ENCODE peak calls at places on chromosomes 3 and 15, in four cellular contexts. One of them, this sample, is unnamed.

GRCh38 chr15:89998141-89998661 is 2.9 kb upstream of the ZNF710 start:
- DNase-seq in activated CD8-positive, alpha-beta memory T cell treated with anti-CD3 and anti-CD28 coated beads, Interleukin-2, amount 10 ng/mL, durations not matched to agents 7 days and 5 days: no peak
- DNase-seq in iris pigment epithelial cell: peak; percentile 72
- DNase-seq in activated T-helper 1 cell treated with anti-CD3 and anti-CD28 coated beads, Interleukin-12 subunit alpha, Interleukin-12 subunit beta, Interleukin-2, Interleukin-4 antibody, amounts not matched to agents 30 ng/mL and 10 ng/mL and 1 ng/mL, durations not matched to agents 14 hours and 24 hours and 36 hours: no peak
- DNase-seq in this sample: no peak

GRCh38 chr3:190626951-190627620 is 113.2 kb downstream of the IL1RAP start:
- DNase-seq in iris pigment epithelial cell: no peak
- DNase-seq in activated T-helper 1 cell treated with anti-CD3 and anti-CD28 coated beads, Interleukin-12 subunit alpha, Interleukin-12 subunit beta, Interleukin-2, Interleukin-4 antibody, amounts not matched to agents 30 ng/mL and 10 ng/mL and 1 ng/mL, durations not matched to agents 14 hours and 24 hours and 36 hours: no peak
- DNase-seq in activated CD8-positive, alpha-beta memory T cell treated with anti-CD3 and anti-CD28 coated beads, Interleukin-2, amount 10 ng/mL, durations not matched to agents 7 days and 5 days: no peak
- DNase-seq in this sample: no peak

GRCh38 chr15:70512772-70513362 is 250.5 kb downstream of the UACA start:
- DNase-seq in iris pigment epithelial cell: peak; percentile 80
- DNase-seq in activated T-helper 1 cell treated with anti-CD3 and anti-CD28 coated beads, Interleukin-12 subunit alpha, Interleukin-12 subunit beta, Interleukin-2, Interleukin-4 antibody, amounts not matched to agents 30 ng/mL and 10 ng/mL and 1 ng/mL, durations not matched to agents 14 hours and 24 hours and 36 hours: peak; percentile 63
- DNase-seq in activated CD8-positive, alpha-beta memory T cell treated with anti-CD3 and anti-CD28 coated beads, Interleukin-2, amount 10 ng/mL, durations not matched to agents 7 days and 5 days: peak; percentile 84
- DNase-seq in this sample: peak; percentile 78

GRCh38 chr15:50458301-50458700 is 34.1 kb downstream of the USP8 start:
- DNase-seq in iris pigment epithelial cell: no peak
- DNase-seq in activated CD8-positive, alpha-beta memory T cell treated with anti-CD3 and anti-CD28 coated beads, Interleukin-2, amount 10 ng/mL, durations not matched to agents 7 days and 5 days: no peak
- DNase-seq in activated T-helper 1 cell treated with anti-CD3 and anti-CD28 coated beads, Interleukin-12 subunit alpha, Interleukin-12 subunit beta, Interleukin-2, Interleukin-4 antibody, amounts not matched to agents 30 ng/mL and 10 ng/mL and 1 ng/mL, durations not matched to agents 14 hours and 24 hours and 36 hours: no peak
- DNase-seq in this sample: no peak

GRCh38 chr15:65400760-65401606 is 21.8 kb downstream of the IGDCC4 start:
- DNase-seq in activated T-helper 1 cell treated with anti-CD3 and anti-CD28 coated beads, Interleukin-12 subunit alpha, Interleukin-12 subunit beta, Interleukin-2, Interleukin-4 antibody, amounts not matched to agents 30 ng/mL and 10 ng/mL and 1 ng/mL, durations not matched to agents 14 hours and 24 hours and 36 hours: peak; percentile 21
- DNase-seq in activated CD8-positive, alpha-beta memory T cell treated with anti-CD3 and anti-CD28 coated beads, Interleukin-2, amount 10 ng/mL, durations not matched to agents 7 days and 5 days: peak; percentile 62
- DNase-seq in iris pigment epithelial cell: peak; percentile 66
- DNase-seq in this sample: peak; percentile 59

GRCh38 chr15:74541494-74542191 is 623 bp downstream of the ARID3B start:
- DNase-seq in activated CD8-positive, alpha-beta memory T cell treated with anti-CD3 and anti-CD28 coated beads, Interleukin-2, amount 10 ng/mL, durations not matched to agents 7 days and 5 days: peak; percentile 92
- DNase-seq in activated T-helper 1 cell treated with anti-CD3 and anti-CD28 coated beads, Interleukin-12 subunit alpha, Interleukin-12 subunit beta, Interleukin-2, Interleukin-4 antibody, amounts not matched to agents 30 ng/mL and 10 ng/mL and 1 ng/mL, durations not matched to agents 14 hours and 24 hours and 36 hours: peak; percentile 68
- DNase-seq in iris pigment epithelial cell: peak; percentile 51
- DNase-seq in this sample: peak; percentile 84

GRCh38 chr3:107740992-107741896 is 218.5 kb downstream of the BBX start:
- DNase-seq in activated CD8-positive, alpha-beta memory T cell treated with anti-CD3 and anti-CD28 coated beads, Interleukin-2, amount 10 ng/mL, durations not matched to agents 7 days and 5 days: no peak
- DNase-seq in activated T-helper 1 cell treated with anti-CD3 and anti-CD28 coated beads, Interleukin-12 subunit alpha, Interleukin-12 subunit beta, Interleukin-2, Interleukin-4 antibody, amounts not matched to agents 30 ng/mL and 10 ng/mL and 1 ng/mL, durations not matched to agents 14 hours and 24 hours and 36 hours: no peak
- DNase-seq in iris pigment epithelial cell: peak; percentile 25
- DNase-seq in this sample: no peak

GRCh38 chr15:28165791-28166190 is 66.7 kb upstream of the OCA2 start:
- DNase-seq in activated CD8-positive, alpha-beta memory T cell treated with anti-CD3 and anti-CD28 coated beads, Interleukin-2, amount 10 ng/mL, durations not matched to agents 7 days and 5 days: no peak
- DNase-seq in iris pigment epithelial cell: no peak
- DNase-seq in activated T-helper 1 cell treated with anti-CD3 and anti-CD28 coated beads, Interleukin-12 subunit alpha, Interleukin-12 subunit beta, Interleukin-2, Interleukin-4 antibody, amounts not matched to agents 30 ng/mL and 10 ng/mL and 1 ng/mL, durations not matched to agents 14 hours and 24 hours and 36 hours: no peak
- DNase-seq in this sample: no peak

GRCh38 chr15:74870496-74871213 is 2.5 kb downstream of the SCAMP2 start:
- DNase-seq in iris pigment epithelial cell: peak; percentile 41
- DNase-seq in activated T-helper 1 cell treated with anti-CD3 and anti-CD28 coated beads, Interleukin-12 subunit alpha, Interleukin-12 subunit beta, Interleukin-2, Interleukin-4 antibody, amounts not matched to agents 30 ng/mL and 10 ng/mL and 1 ng/mL, durations not matched to agents 14 hours and 24 hours and 36 hours: no peak
- DNase-seq in activated CD8-positive, alpha-beta memory T cell treated with anti-CD3 and anti-CD28 coated beads, Interleukin-2, amount 10 ng/mL, durations not matched to agents 7 days and 5 days: no peak
- DNase-seq in this sample: no peak

GRCh38 chr15:58065011-58065444 is 483 bp downstream of the ALDH1A2 start:
- DNase-seq in iris pigment epithelial cell: no peak
- DNase-seq in activated CD8-positive, alpha-beta memory T cell treated with anti-CD3 and anti-CD28 coated beads, Interleukin-2, amount 10 ng/mL, durations not matched to agents 7 days and 5 days: no peak
- DNase-seq in activated T-helper 1 cell treated with anti-CD3 and anti-CD28 coated beads, Interleukin-12 subunit alpha, Interleukin-12 subunit beta, Interleukin-2, Interleukin-4 antibody, amounts not matched to agents 30 ng/mL and 10 ng/mL and 1 ng/mL, durations not matched to agents 14 hours and 24 hours and 36 hours: no peak
- DNase-seq in this sample: no peak

GRCh38 chr15:70892912-70893560 is 410 bp downstream of the LRRC49 start:
- DNase-seq in activated T-helper 1 cell treated with anti-CD3 and anti-CD28 coated beads, Interleukin-12 subunit alpha, Interleukin-12 subunit beta, Interleukin-2, Interleukin-4 antibody, amounts not matched to agents 30 ng/mL and 10 ng/mL and 1 ng/mL, durations not matched to agents 14 hours and 24 hours and 36 hours: no peak
- DNase-seq in iris pigment epithelial cell: peak; percentile 77
- DNase-seq in activated CD8-positive, alpha-beta memory T cell treated with anti-CD3 and anti-CD28 coated beads, Interleukin-2, amount 10 ng/mL, durations not matched to agents 7 days and 5 days: no peak
- DNase-seq in this sample: no peak

GRCh38 chr15:65343374-65343981 is 34.3 kb downstream of the IGDCC3 start:
- DNase-seq in activated T-helper 1 cell treated with anti-CD3 and anti-CD28 coated beads, Interleukin-12 subunit alpha, Interleukin-12 subunit beta, Interleukin-2, Interleukin-4 antibody, amounts not matched to agents 30 ng/mL and 10 ng/mL and 1 ng/mL, durations not matched to agents 14 hours and 24 hours and 36 hours: no peak
- DNase-seq in activated CD8-positive, alpha-beta memory T cell treated with anti-CD3 and anti-CD28 coated beads, Interleukin-2, amount 10 ng/mL, durations not matched to agents 7 days and 5 days: no peak
- DNase-seq in iris pigment epithelial cell: no peak
- DNase-seq in this sample: no peak

GRCh38 chr3:12758025-12758830 is 831 bp downstream of the TMEM40 start:
- DNase-seq in activated CD8-positive, alpha-beta memory T cell treated with anti-CD3 and anti-CD28 coated beads, Interleukin-2, amount 10 ng/mL, durations not matched to agents 7 days and 5 days: no peak
- DNase-seq in activated T-helper 1 cell treated with anti-CD3 and anti-CD28 coated beads, Interleukin-12 subunit alpha, Interleukin-12 subunit beta, Interleukin-2, Interleukin-4 antibody, amounts not matched to agents 30 ng/mL and 10 ng/mL and 1 ng/mL, durations not matched to agents 14 hours and 24 hours and 36 hours: no peak
- DNase-seq in iris pigment epithelial cell: peak; percentile 78
- DNase-seq in this sample: no peak

GRCh38 chr3:58237940-58238681 is 519 bp downstream of the ABHD6 start:
- DNase-seq in activated CD8-positive, alpha-beta memory T cell treated with anti-CD3 and anti-CD28 coated beads, Interleukin-2, amount 10 ng/mL, durations not matched to agents 7 days and 5 days: peak; percentile 76
- DNase-seq in activated T-helper 1 cell treated with anti-CD3 and anti-CD28 coated beads, Interleukin-12 subunit alpha, Interleukin-12 subunit beta, Interleukin-2, Interleukin-4 antibody, amounts not matched to agents 30 ng/mL and 10 ng/mL and 1 ng/mL, durations not matched to agents 14 hours and 24 hours and 36 hours: peak; percentile 18
- DNase-seq in iris pigment epithelial cell: peak; percentile 37
- DNase-seq in this sample: peak; percentile 69

GRCh38 chr3:187188931-187189330 is 8.4 kb upstream of the RTP1 start:
- DNase-seq in activated CD8-positive, alpha-beta memory T cell treated with anti-CD3 and anti-CD28 coated beads, Interleukin-2, amount 10 ng/mL, durations not matched to agents 7 days and 5 days: no peak
- DNase-seq in activated T-helper 1 cell treated with anti-CD3 and anti-CD28 coated beads, Interleukin-12 subunit alpha, Interleukin-12 subunit beta, Interleukin-2, Interleukin-4 antibody, amounts not matched to agents 30 ng/mL and 10 ng/mL and 1 ng/mL, durations not matched to agents 14 hours and 24 hours and 36 hours: no peak
- DNase-seq in iris pigment epithelial cell: peak; percentile 55
- DNase-seq in this sample: no peak

GRCh38 chr3:159417761-159418160 is 570.9 kb upstream of the IL12A start:
- DNase-seq in iris pigment epithelial cell: peak; percentile 29
- DNase-seq in activated T-helper 1 cell treated with anti-CD3 and anti-CD28 coated beads, Interleukin-12 subunit alpha, Interleukin-12 subunit beta, Interleukin-2, Interleukin-4 antibody, amounts not matched to agents 30 ng/mL and 10 ng/mL and 1 ng/mL, durations not matched to agents 14 hours and 24 hours and 36 hours: no peak
- DNase-seq in activated CD8-positive, alpha-beta memory T cell treated with anti-CD3 and anti-CD28 coated beads, Interleukin-2, amount 10 ng/mL, durations not matched to agents 7 days and 5 days: no peak
- DNase-seq in this sample: no peak

GRCh38 chr3:188262913-188263683 is 109.1 kb downstream of the LPP start:
- DNase-seq in iris pigment epithelial cell: peak; percentile 83
- DNase-seq in activated CD8-positive, alpha-beta memory T cell treated with anti-CD3 and anti-CD28 coated beads, Interleukin-2, amount 10 ng/mL, durations not matched to agents 7 days and 5 days: no peak
- DNase-seq in activated T-helper 1 cell treated with anti-CD3 and anti-CD28 coated beads, Interleukin-12 subunit alpha, Interleukin-12 subunit beta, Interleukin-2, Interleukin-4 antibody, amounts not matched to agents 30 ng/mL and 10 ng/mL and 1 ng/mL, durations not matched to agents 14 hours and 24 hours and 36 hours: no peak
- DNase-seq in this sample: no peak

GRCh38 chr3:72665701-72666443 is 182.4 kb downstream of the SHQ1 start:
- DNase-seq in activated CD8-positive, alpha-beta memory T cell treated with anti-CD3 and anti-CD28 coated beads, Interleukin-2, amount 10 ng/mL, durations not matched to agents 7 days and 5 days: peak; percentile 52
- DNase-seq in activated T-helper 1 cell treated with anti-CD3 and anti-CD28 coated beads, Interleukin-12 subunit alpha, Interleukin-12 subunit beta, Interleukin-2, Interleukin-4 antibody, amounts not matched to agents 30 ng/mL and 10 ng/mL and 1 ng/mL, durations not matched to agents 14 hours and 24 hours and 36 hours: peak; percentile 18
- DNase-seq in iris pigment epithelial cell: peak; percentile 21
- DNase-seq in this sample: peak; percentile 53

GRCh38 chr3:191412764-191413163 is 48.2 kb upstream of the PYDC2 start:
- DNase-seq in activated CD8-positive, alpha-beta memory T cell treated with anti-CD3 and anti-CD28 coated beads, Interleukin-2, amount 10 ng/mL, durations not matched to agents 7 days and 5 days: no peak
- DNase-seq in activated T-helper 1 cell treated with anti-CD3 and anti-CD28 coated beads, Interleukin-12 subunit alpha, Interleukin-12 subunit beta, Interleukin-2, Interleukin-4 antibody, amounts not matched to agents 30 ng/mL and 10 ng/mL and 1 ng/mL, durations not matched to agents 14 hours and 24 hours and 36 hours: no peak
- DNase-seq in iris pigment epithelial cell: peak; percentile 97
- DNase-seq in this sample: no peak

GRCh38 chr3:114558271-114558670 is 264.4 kb downstream of the TIGIT start:
- DNase-seq in activated CD8-positive, alpha-beta memory T cell treated with anti-CD3 and anti-CD28 coated beads, Interleukin-2, amount 10 ng/mL, durations not matched to agents 7 days and 5 days: no peak
- DNase-seq in iris pigment epithelial cell: peak; percentile 63
- DNase-seq in activated T-helper 1 cell treated with anti-CD3 and anti-CD28 coated beads, Interleukin-12 subunit alpha, Interleukin-12 subunit beta, Interleukin-2, Interleukin-4 antibody, amounts not matched to agents 30 ng/mL and 10 ng/mL and 1 ng/mL, durations not matched to agents 14 hours and 24 hours and 36 hours: no peak
- DNase-seq in this sample: no peak

GRCh38 chr3:20726786-20727185 is 540.8 kb upstream of the SGO1 start:
- DNase-seq in iris pigment epithelial cell: no peak
- DNase-seq in activated CD8-positive, alpha-beta memory T cell treated with anti-CD3 and anti-CD28 coated beads, Interleukin-2, amount 10 ng/mL, durations not matched to agents 7 days and 5 days: no peak
- DNase-seq in activated T-helper 1 cell treated with anti-CD3 and anti-CD28 coated beads, Interleukin-12 subunit alpha, Interleukin-12 subunit beta, Interleukin-2, Interleukin-4 antibody, amounts not matched to agents 30 ng/mL and 10 ng/mL and 1 ng/mL, durations not matched to agents 14 hours and 24 hours and 36 hours: no peak
- DNase-seq in this sample: no peak

GRCh38 chr3:75737831-75738493 is 47.4 kb downstream of the ZNF717 start:
- DNase-seq in activated T-helper 1 cell treated with anti-CD3 and anti-CD28 coated beads, Interleukin-12 subunit alpha, Interleukin-12 subunit beta, Interleukin-2, Interleukin-4 antibody, amounts not matched to agents 30 ng/mL and 10 ng/mL and 1 ng/mL, durations not matched to agents 14 hours and 24 hours and 36 hours: no peak
- DNase-seq in activated CD8-positive, alpha-beta memory T cell treated with anti-CD3 and anti-CD28 coated beads, Interleukin-2, amount 10 ng/mL, durations not matched to agents 7 days and 5 days: no peak
- DNase-seq in iris pigment epithelial cell: peak; percentile 24
- DNase-seq in this sample: no peak

GRCh38 chr3:171187706-171188290 is 161.3 kb upstream of the SLC2A2 start:
- DNase-seq in iris pigment epithelial cell: peak; percentile 44
- DNase-seq in activated CD8-positive, alpha-beta memory T cell treated with anti-CD3 and anti-CD28 coated beads, Interleukin-2, amount 10 ng/mL, durations not matched to agents 7 days and 5 days: no peak
- DNase-seq in activated T-helper 1 cell treated with anti-CD3 and anti-CD28 coated beads, Interleukin-12 subunit alpha, Interleukin-12 subunit beta, Interleukin-2, Interleukin-4 antibody, amounts not matched to agents 30 ng/mL and 10 ng/mL and 1 ng/mL, durations not matched to agents 14 hours and 24 hours and 36 hours: no peak
- DNase-seq in this sample: no peak

GRCh38 chr3:135143474-135143873 is 348.4 kb downstream of the EPHB1 start:
- DNase-seq in iris pigment epithelial cell: no peak
- DNase-seq in activated T-helper 1 cell treated with anti-CD3 and anti-CD28 coated beads, Interleukin-12 subunit alpha, Interleukin-12 subunit beta, Interleukin-2, Interleukin-4 antibody, amounts not matched to agents 30 ng/mL and 10 ng/mL and 1 ng/mL, durations not matched to agents 14 hours and 24 hours and 36 hours: no peak
- DNase-seq in activated CD8-positive, alpha-beta memory T cell treated with anti-CD3 and anti-CD28 coated beads, Interleukin-2, amount 10 ng/mL, durations not matched to agents 7 days and 5 days: no peak
- DNase-seq in this sample: no peak

GRCh38 chr15:22930782-22931484 is 49.2 kb downstream of the CYFIP1 start:
- DNase-seq in activated T-helper 1 cell treated with anti-CD3 and anti-CD28 coated beads, Interleukin-12 subunit alpha, Interleukin-12 subunit beta, Interleukin-2, Interleukin-4 antibody, amounts not matched to agents 30 ng/mL and 10 ng/mL and 1 ng/mL, durations not matched to agents 14 hours and 24 hours and 36 hours: no peak
- DNase-seq in iris pigment epithelial cell: peak; percentile 28
- DNase-seq in activated CD8-positive, alpha-beta memory T cell treated with anti-CD3 and anti-CD28 coated beads, Interleukin-2, amount 10 ng/mL, durations not matched to agents 7 days and 5 days: no peak
- DNase-seq in this sample: no peak

GRCh38 chr3:143727391-143727790 is 120.9 kb downstream of the SLC9A9 start:
- DNase-seq in iris pigment epithelial cell: no peak
- DNase-seq in activated CD8-positive, alpha-beta memory T cell treated with anti-CD3 and anti-CD28 coated beads, Interleukin-2, amount 10 ng/mL, durations not matched to agents 7 days and 5 days: no peak
- DNase-seq in activated T-helper 1 cell treated with anti-CD3 and anti-CD28 coated beads, Interleukin-12 subunit alpha, Interleukin-12 subunit beta, Interleukin-2, Interleukin-4 antibody, amounts not matched to agents 30 ng/mL and 10 ng/mL and 1 ng/mL, durations not matched to agents 14 hours and 24 hours and 36 hours: no peak
- DNase-seq in this sample: no peak

GRCh38 chr15:52678036-52678467 is 1.1 kb downstream of the ATOSA start:
- DNase-seq in activated CD8-positive, alpha-beta memory T cell treated with anti-CD3 and anti-CD28 coated beads, Interleukin-2, amount 10 ng/mL, durations not matched to agents 7 days and 5 days: peak; percentile 81
- DNase-seq in activated T-helper 1 cell treated with anti-CD3 and anti-CD28 coated beads, Interleukin-12 subunit alpha, Interleukin-12 subunit beta, Interleukin-2, Interleukin-4 antibody, amounts not matched to agents 30 ng/mL and 10 ng/mL and 1 ng/mL, durations not matched to agents 14 hours and 24 hours and 36 hours: peak; percentile 48
- DNase-seq in iris pigment epithelial cell: peak; percentile 67
- DNase-seq in this sample: peak; percentile 72

GRCh38 chr3:153209596-153209995 is 47.6 kb downstream of the RAP2B start:
- DNase-seq in activated T-helper 1 cell treated with anti-CD3 and anti-CD28 coated beads, Interleukin-12 subunit alpha, Interleukin-12 subunit beta, Interleukin-2, Interleukin-4 antibody, amounts not matched to agents 30 ng/mL and 10 ng/mL and 1 ng/mL, durations not matched to agents 14 hours and 24 hours and 36 hours: no peak
- DNase-seq in iris pigment epithelial cell: peak; percentile 38
- DNase-seq in activated CD8-positive, alpha-beta memory T cell treated with anti-CD3 and anti-CD28 coated beads, Interleukin-2, amount 10 ng/mL, durations not matched to agents 7 days and 5 days: no peak
- DNase-seq in this sample: no peak

GRCh38 chr15:40881351-40881750 is 7.3 kb upstream of the RHOV start:
- DNase-seq in activated CD8-positive, alpha-beta memory T cell treated with anti-CD3 and anti-CD28 coated beads, Interleukin-2, amount 10 ng/mL, durations not matched to agents 7 days and 5 days: no peak
- DNase-seq in activated T-helper 1 cell treated with anti-CD3 and anti-CD28 coated beads, Interleukin-12 subunit alpha, Interleukin-12 subunit beta, Interleukin-2, Interleukin-4 antibody, amounts not matched to agents 30 ng/mL and 10 ng/mL and 1 ng/mL, durations not matched to agents 14 hours and 24 hours and 36 hours: no peak
- DNase-seq in iris pigment epithelial cell: no peak
- DNase-seq in this sample: no peak

GRCh38 chr3:31908391-31909097 is 72.5 kb downstream of the OSBPL10 start:
- DNase-seq in activated T-helper 1 cell treated with anti-CD3 and anti-CD28 coated beads, Interleukin-12 subunit alpha, Interleukin-12 subunit beta, Interleukin-2, Interleukin-4 antibody, amounts not matched to agents 30 ng/mL and 10 ng/mL and 1 ng/mL, durations not matched to agents 14 hours and 24 hours and 36 hours: no peak
- DNase-seq in iris pigment epithelial cell: peak; percentile 22
- DNase-seq in activated CD8-positive, alpha-beta memory T cell treated with anti-CD3 and anti-CD28 coated beads, Interleukin-2, amount 10 ng/mL, durations not matched to agents 7 days and 5 days: no peak
- DNase-seq in this sample: no peak

GRCh38 chr15:91271565-91272153 is 171.6 kb downstream of the SV2B start:
- DNase-seq in activated CD8-positive, alpha-beta memory T cell treated with anti-CD3 and anti-CD28 coated beads, Interleukin-2, amount 10 ng/mL, durations not matched to agents 7 days and 5 days: peak; percentile 69
- DNase-seq in iris pigment epithelial cell: peak; percentile 66
- DNase-seq in activated T-helper 1 cell treated with anti-CD3 and anti-CD28 coated beads, Interleukin-12 subunit alpha, Interleukin-12 subunit beta, Interleukin-2, Interleukin-4 antibody, amounts not matched to agents 30 ng/mL and 10 ng/mL and 1 ng/mL, durations not matched to agents 14 hours and 24 hours and 36 hours: peak; percentile 38
- DNase-seq in this sample: peak; percentile 65

GRCh38 chr3:133159498-133160475 is 121.6 kb downstream of the TMEM108 start:
- DNase-seq in iris pigment epithelial cell: no peak
- DNase-seq in activated T-helper 1 cell treated with anti-CD3 and anti-CD28 coated beads, Interleukin-12 subunit alpha, Interleukin-12 subunit beta, Interleukin-2, Interleukin-4 antibody, amounts not matched to agents 30 ng/mL and 10 ng/mL and 1 ng/mL, durations not matched to agents 14 hours and 24 hours and 36 hours: no peak
- DNase-seq in activated CD8-positive, alpha-beta memory T cell treated with anti-CD3 and anti-CD28 coated beads, Interleukin-2, amount 10 ng/mL, durations not matched to agents 7 days and 5 days: no peak
- DNase-seq in this sample: no peak

GRCh38 chr3:139762307-139762706 is 84.5 kb upstream of the NMNAT3 start:
- DNase-seq in activated CD8-positive, alpha-beta memory T cell treated with anti-CD3 and anti-CD28 coated beads, Interleukin-2, amount 10 ng/mL, durations not matched to agents 7 days and 5 days: no peak
- DNase-seq in iris pigment epithelial cell: no peak
- DNase-seq in activated T-helper 1 cell treated with anti-CD3 and anti-CD28 coated beads, Interleukin-12 subunit alpha, Interleukin-12 subunit beta, Interleukin-2, Interleukin-4 antibody, amounts not matched to agents 30 ng/mL and 10 ng/mL and 1 ng/mL, durations not matched to agents 14 hours and 24 hours and 36 hours: no peak
- DNase-seq in this sample: no peak

GRCh38 chr15:67828969-67829646 is 3.8 kb downstream of the SKOR1 start:
- DNase-seq in iris pigment epithelial cell: no peak
- DNase-seq in activated CD8-positive, alpha-beta memory T cell treated with anti-CD3 and anti-CD28 coated beads, Interleukin-2, amount 10 ng/mL, durations not matched to agents 7 days and 5 days: no peak
- DNase-seq in activated T-helper 1 cell treated with anti-CD3 and anti-CD28 coated beads, Interleukin-12 subunit alpha, Interleukin-12 subunit beta, Interleukin-2, Interleukin-4 antibody, amounts not matched to agents 30 ng/mL and 10 ng/mL and 1 ng/mL, durations not matched to agents 14 hours and 24 hours and 36 hours: no peak
- DNase-seq in this sample: no peak

GRCh38 chr3:66386925-66387650 is 113.7 kb downstream of the LRIG1 start:
- DNase-seq in iris pigment epithelial cell: no peak
- DNase-seq in activated T-helper 1 cell treated with anti-CD3 and anti-CD28 coated beads, Interleukin-12 subunit alpha, Interleukin-12 subunit beta, Interleukin-2, Interleukin-4 antibody, amounts not matched to agents 30 ng/mL and 10 ng/mL and 1 ng/mL, durations not matched to agents 14 hours and 24 hours and 36 hours: no peak
- DNase-seq in activated CD8-positive, alpha-beta memory T cell treated with anti-CD3 and anti-CD28 coated beads, Interleukin-2, amount 10 ng/mL, durations not matched to agents 7 days and 5 days: no peak
- DNase-seq in this sample: no peak

GRCh38 chr15:85597155-85597815 is 197.4 kb downstream of the KLHL25 start:
- DNase-seq in activated CD8-positive, alpha-beta memory T cell treated with anti-CD3 and anti-CD28 coated beads, Interleukin-2, amount 10 ng/mL, durations not matched to agents 7 days and 5 days: peak; percentile 66
- DNase-seq in activated T-helper 1 cell treated with anti-CD3 and anti-CD28 coated beads, Interleukin-12 subunit alpha, Interleukin-12 subunit beta, Interleukin-2, Interleukin-4 antibody, amounts not matched to agents 30 ng/mL and 10 ng/mL and 1 ng/mL, durations not matched to agents 14 hours and 24 hours and 36 hours: peak; percentile 21
- DNase-seq in iris pigment epithelial cell: no peak
- DNase-seq in this sample: peak; percentile 33

GRCh38 chr3:37504583-37505357 is 330.4 kb upstream of the LRRFIP2 start:
- DNase-seq in activated CD8-positive, alpha-beta memory T cell treated with anti-CD3 and anti-CD28 coated beads, Interleukin-2, amount 10 ng/mL, durations not matched to agents 7 days and 5 days: no peak
- DNase-seq in activated T-helper 1 cell treated with anti-CD3 and anti-CD28 coated beads, Interleukin-12 subunit alpha, Interleukin-12 subunit beta, Interleukin-2, Interleukin-4 antibody, amounts not matched to agents 30 ng/mL and 10 ng/mL and 1 ng/mL, durations not matched to agents 14 hours and 24 hours and 36 hours: no peak
- DNase-seq in iris pigment epithelial cell: peak; percentile 8
- DNase-seq in this sample: no peak

GRCh38 chr3:112976001-112976400 is 1.1 kb upstream of the CD200R1 start:
- DNase-seq in activated CD8-positive, alpha-beta memory T cell treated with anti-CD3 and anti-CD28 coated beads, Interleukin-2, amount 10 ng/mL, durations not matched to agents 7 days and 5 days: no peak
- DNase-seq in iris pigment epithelial cell: no peak
- DNase-seq in activated T-helper 1 cell treated with anti-CD3 and anti-CD28 coated beads, Interleukin-12 subunit alpha, Interleukin-12 subunit beta, Interleukin-2, Interleukin-4 antibody, amounts not matched to agents 30 ng/mL and 10 ng/mL and 1 ng/mL, durations not matched to agents 14 hours and 24 hours and 36 hours: no peak
- DNase-seq in this sample: no peak

GRCh38 chr3:172658344-172659245 is 52.3 kb downstream of the NCEH1 start:
- DNase-seq in activated CD8-positive, alpha-beta memory T cell treated with anti-CD3 and anti-CD28 coated beads, Interleukin-2, amount 10 ng/mL, durations not matched to agents 7 days and 5 days: no peak
- DNase-seq in activated T-helper 1 cell treated with anti-CD3 and anti-CD28 coated beads, Interleukin-12 subunit alpha, Interleukin-12 subunit beta, Interleukin-2, Interleukin-4 antibody, amounts not matched to agents 30 ng/mL and 10 ng/mL and 1 ng/mL, durations not matched to agents 14 hours and 24 hours and 36 hours: no peak
- DNase-seq in iris pigment epithelial cell: peak; percentile 100
- DNase-seq in this sample: no peak

GRCh38 chr3:66196633-66197032 is 24.2 kb upstream of the SLC25A26 start:
- DNase-seq in activated T-helper 1 cell treated with anti-CD3 and anti-CD28 coated beads, Interleukin-12 subunit alpha, Interleukin-12 subunit beta, Interleukin-2, Interleukin-4 antibody, amounts not matched to agents 30 ng/mL and 10 ng/mL and 1 ng/mL, durations not matched to agents 14 hours and 24 hours and 36 hours: no peak
- DNase-seq in iris pigment epithelial cell: no peak
- DNase-seq in activated CD8-positive, alpha-beta memory T cell treated with anti-CD3 and anti-CD28 coated beads, Interleukin-2, amount 10 ng/mL, durations not matched to agents 7 days and 5 days: no peak
- DNase-seq in this sample: no peak

This sample was measured in activated CD4-positive, alpha-beta memory T cell treated with anti-CD3 and anti-CD28 coated beads, Interleukin-2, amount 10 ng/mL, durations not matched to agents 7 days and 5 days.